ENCODE peak calls at places on chromosomes 2 and 18, in nine cellular contexts. One of them, this sample, is unnamed.
A peak's percentile ranks its signal among the peaks of the same experiment; 100 is the strongest.

GRCh38 chr2:6531304-6531703 is 334.4 kb downstream of the CMPK2 start:
- DNase-seq in heart right ventricle: no peak
- DNase-seq in CD8-positive, alpha-beta memory T cell: no peak
- DNase-seq in IMR-90: no peak
- DNase-seq in small intestine: no peak
- DNase-seq in colonic mucosa: no peak
- DNase-seq in SJSA1: no peak
- DNase-seq in spleen: no peak
- DNase-seq in upper lobe of right lung: no peak
- DNase-seq in this sample: no peak

GRCh38 chr2:201955702-201956141 is 77.9 kb upstream of the FZD7 start:
- DNase-seq in heart right ventricle: no peak
- DNase-seq in CD8-positive, alpha-beta memory T cell: no peak
- DNase-seq in IMR-90: peak; percentile 52
- DNase-seq in small intestine: no peak
- DNase-seq in colonic mucosa: no peak
- DNase-seq in SJSA1: no peak
- DNase-seq in spleen: no peak
- DNase-seq in upper lobe of right lung: no peak
- DNase-seq in this sample: no peak

GRCh38 chr2:64463784-64464183 is 9.8 kb downstream of the LGALSL start:
- DNase-seq in heart right ventricle: no peak
- DNase-seq in CD8-positive, alpha-beta memory T cell: no peak
- DNase-seq in IMR-90: peak; percentile 61
- DNase-seq in small intestine: no peak
- DNase-seq in colonic mucosa: no peak
- DNase-seq in SJSA1: no peak
- DNase-seq in spleen: no peak
- DNase-seq in upper lobe of right lung: no peak
- DNase-seq in this sample: no peak

GRCh38 chr2:191499050-191499449 is 178.9 kb upstream of the NABP1 start:
- DNase-seq in heart right ventricle: no peak
- DNase-seq in CD8-positive, alpha-beta memory T cell: no peak
- DNase-seq in IMR-90: no peak
- DNase-seq in small intestine: no peak
- DNase-seq in colonic mucosa: no peak
- DNase-seq in SJSA1: no peak
- DNase-seq in spleen: no peak
- DNase-seq in upper lobe of right lung: no peak
- DNase-seq in this sample: no peak

GRCh38 chr2:35822716-35823115 is 532.9 kb upstream of the CRIM1 start:
- DNase-seq in heart right ventricle: no peak
- DNase-seq in CD8-positive, alpha-beta memory T cell: no peak
- DNase-seq in IMR-90: no peak
- DNase-seq in small intestine: no peak
- DNase-seq in colonic mucosa: no peak
- DNase-seq in SJSA1: no peak
- DNase-seq in spleen: no peak
- DNase-seq in upper lobe of right lung: no peak
- DNase-seq in this sample: no peak

GRCh38 chr18:35755369-35755768 is 173.8 kb downstream of the GALNT1 start:
- DNase-seq in heart right ventricle: no peak
- DNase-seq in CD8-positive, alpha-beta memory T cell: no peak
- DNase-seq in IMR-90: no peak
- DNase-seq in small intestine: no peak
- DNase-seq in colonic mucosa: no peak
- DNase-seq in SJSA1: no peak
- DNase-seq in spleen: no peak
- DNase-seq in upper lobe of right lung: no peak
- DNase-seq in this sample: no peak

GRCh38 chr2:53600835-53601234 is 166.8 kb upstream of the CHAC2 start:
- DNase-seq in heart right ventricle: no peak
- DNase-seq in CD8-positive, alpha-beta memory T cell: no peak
- DNase-seq in IMR-90: no peak
- DNase-seq in small intestine: no peak
- DNase-seq in colonic mucosa: no peak
- DNase-seq in SJSA1: no peak
- DNase-seq in spleen: no peak
- DNase-seq in upper lobe of right lung: no peak
- DNase-seq in this sample: no peak

GRCh38 chr2:65057391-65058052 is 1.3 kb downstream of the CEP68 start:
- DNase-seq in heart right ventricle: no peak
- DNase-seq in CD8-positive, alpha-beta memory T cell: peak; percentile 86
- DNase-seq in IMR-90: peak; percentile 39
- DNase-seq in small intestine: peak; percentile 65
- DNase-seq in colonic mucosa: no peak
- DNase-seq in SJSA1: no peak
- DNase-seq in spleen: no peak
- DNase-seq in upper lobe of right lung: no peak
- DNase-seq in this sample: no peak

GRCh38 chr2:44100351-44100750 is 68.3 kb upstream of the PPM1B start:
- DNase-seq in heart right ventricle: peak; percentile 34
- DNase-seq in CD8-positive, alpha-beta memory T cell: no peak
- DNase-seq in IMR-90: peak; percentile 95
- DNase-seq in small intestine: peak; percentile 6
- DNase-seq in colonic mucosa: peak; percentile 57
- DNase-seq in SJSA1: peak; percentile 78
- DNase-seq in spleen: no peak
- DNase-seq in upper lobe of right lung: no peak
- DNase-seq in this sample: peak; percentile 58

GRCh38 chr2:74871414-74871813 is 37.5 kb downstream of the HK2 start:
- DNase-seq in heart right ventricle: no peak
- DNase-seq in CD8-positive, alpha-beta memory T cell: no peak
- DNase-seq in IMR-90: no peak
- DNase-seq in small intestine: no peak
- DNase-seq in colonic mucosa: no peak
- DNase-seq in SJSA1: no peak
- DNase-seq in spleen: no peak
- DNase-seq in upper lobe of right lung: peak; percentile 22
- DNase-seq in this sample: no peak

GRCh38 chr2:128319773-128320608 is 1.3 kb upstream of the HS6ST1 start:
- DNase-seq in heart right ventricle: no peak
- DNase-seq in CD8-positive, alpha-beta memory T cell: no peak
- DNase-seq in IMR-90: no peak
- DNase-seq in small intestine: no peak
- DNase-seq in colonic mucosa: no peak
- DNase-seq in SJSA1: no peak
- DNase-seq in spleen: peak; percentile 85
- DNase-seq in upper lobe of right lung: peak; percentile 61
- DNase-seq in this sample: peak; percentile 45

GRCh38 chr2:74532222-74532621 is 2.5 kb downstream of the HTRA2 start:
- DNase-seq in heart right ventricle: no peak
- DNase-seq in CD8-positive, alpha-beta memory T cell: peak; percentile 36
- DNase-seq in IMR-90: peak; percentile 66
- DNase-seq in small intestine: peak; percentile 57
- DNase-seq in colonic mucosa: no peak
- DNase-seq in SJSA1: no peak
- DNase-seq in spleen: no peak
- DNase-seq in upper lobe of right lung: no peak
- DNase-seq in this sample: no peak

GRCh38 chr2:202019689-202020450 is 13.8 kb upstream of the FZD7 start:
- DNase-seq in heart right ventricle: peak; percentile 22
- DNase-seq in CD8-positive, alpha-beta memory T cell: no peak
- DNase-seq in IMR-90: peak; percentile 44
- DNase-seq in small intestine: no peak
- DNase-seq in colonic mucosa: no peak
- DNase-seq in SJSA1: no peak
- DNase-seq in spleen: no peak
- DNase-seq in upper lobe of right lung: no peak
- DNase-seq in this sample: no peak

GRCh38 chr18:28175047-28175929 is 1.6 kb downstream of the CDH2 start:
- DNase-seq in heart right ventricle: peak; percentile 17
- DNase-seq in CD8-positive, alpha-beta memory T cell: no peak
- DNase-seq in IMR-90: peak; percentile 42
- DNase-seq in small intestine: no peak
- DNase-seq in colonic mucosa: no peak
- DNase-seq in SJSA1: peak; percentile 64
- DNase-seq in spleen: peak; percentile 78
- DNase-seq in upper lobe of right lung: no peak
- DNase-seq in this sample: no peak

GRCh38 chr2:101151859-101152194 is 645 bp upstream of the TBC1D8 start:
- DNase-seq in heart right ventricle: no peak
- DNase-seq in CD8-positive, alpha-beta memory T cell: no peak
- DNase-seq in IMR-90: no peak
- DNase-seq in small intestine: peak; percentile 38
- DNase-seq in colonic mucosa: no peak
- DNase-seq in SJSA1: no peak
- DNase-seq in spleen: peak; percentile 78
- DNase-seq in upper lobe of right lung: no peak
- DNase-seq in this sample: no peak

GRCh38 chr18:9782073-9782857 is 74.2 kb downstream of the RAB31 start:
- DNase-seq in heart right ventricle: no peak
- DNase-seq in CD8-positive, alpha-beta memory T cell: no peak
- DNase-seq in IMR-90: peak; percentile 96
- DNase-seq in small intestine: peak; percentile 33
- DNase-seq in colonic mucosa: no peak
- DNase-seq in SJSA1: peak; percentile 77
- DNase-seq in spleen: no peak
- DNase-seq in upper lobe of right lung: no peak
- DNase-seq in this sample: no peak

GRCh38 chr2:141618457-141618856 is 512.4 kb downstream of the LRP1B start:
- DNase-seq in heart right ventricle: no peak
- DNase-seq in CD8-positive, alpha-beta memory T cell: no peak
- DNase-seq in IMR-90: no peak
- DNase-seq in small intestine: no peak
- DNase-seq in colonic mucosa: no peak
- DNase-seq in SJSA1: no peak
- DNase-seq in spleen: no peak
- DNase-seq in upper lobe of right lung: no peak
- DNase-seq in this sample: no peak

GRCh38 chr2:29322011-29322410 is 206.8 kb downstream of the CLIP4 start:
- DNase-seq in heart right ventricle: no peak
- DNase-seq in CD8-positive, alpha-beta memory T cell: no peak
- DNase-seq in IMR-90: no peak
- DNase-seq in small intestine: no peak
- DNase-seq in colonic mucosa: no peak
- DNase-seq in SJSA1: no peak
- DNase-seq in spleen: no peak
- DNase-seq in upper lobe of right lung: no peak
- DNase-seq in this sample: no peak

GRCh38 chr18:60020107-60020925 is 120.5 kb downstream of the PMAIP1 start:
- DNase-seq in heart right ventricle: no peak
- DNase-seq in CD8-positive, alpha-beta memory T cell: no peak
- DNase-seq in IMR-90: peak; percentile 26
- DNase-seq in small intestine: no peak
- DNase-seq in colonic mucosa: no peak
- DNase-seq in SJSA1: no peak
- DNase-seq in spleen: no peak
- DNase-seq in upper lobe of right lung: no peak
- DNase-seq in this sample: no peak

DNA sequence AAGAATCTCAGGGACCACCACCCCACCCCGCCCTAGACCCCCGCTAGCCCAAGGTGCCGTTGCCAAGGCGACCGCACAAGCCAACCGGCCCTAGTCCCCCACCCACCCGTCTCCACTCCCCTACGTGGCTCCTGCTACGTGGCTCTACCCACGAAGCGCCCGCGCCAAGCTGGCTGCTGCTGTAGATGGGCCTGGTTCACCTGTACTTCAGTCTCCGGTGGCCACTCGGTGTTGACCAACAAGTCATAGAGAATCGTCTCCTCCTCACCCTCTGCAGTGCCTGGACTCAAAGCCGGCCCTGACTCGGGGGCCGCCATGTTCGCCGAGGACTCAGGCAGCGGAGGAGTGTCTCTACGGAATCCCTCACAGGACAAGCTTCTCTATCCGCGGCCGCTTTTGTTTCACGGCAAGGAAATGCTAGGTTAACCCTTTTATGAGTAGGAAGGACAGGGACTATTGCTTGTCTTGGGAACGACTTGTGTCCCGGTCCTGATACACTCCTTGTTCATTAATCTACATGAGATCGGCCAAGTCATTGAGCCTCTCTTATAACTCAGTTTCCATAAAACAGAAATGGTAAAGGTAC is at the start of gene NBAS:
- DNase-seq in heart right ventricle: peak; percentile 93
- DNase-seq in CD8-positive, alpha-beta memory T cell: peak; percentile 76
- DNase-seq in IMR-90: peak; percentile 85
- DNase-seq in small intestine: peak; percentile 91
- DNase-seq in colonic mucosa: peak; percentile 95
- DNase-seq in SJSA1: peak; percentile 83
- DNase-seq in spleen: peak; percentile 93
- DNase-seq in upper lobe of right lung: peak; percentile 87
- DNase-seq in this sample: peak; percentile 86
- H3K27ac ChIP-seq in heart right ventricle: no peak within 1 kb of the TSS
- H3K27ac ChIP-seq in CD8-positive, alpha-beta memory T cell: peak within 1 kb of the TSS; percentile 72
- H3K27ac ChIP-seq in IMR-90: peak within 1 kb of the TSS; percentile 98
- H3K27ac ChIP-seq in small intestine: peak within 1 kb of the TSS; percentile 62
- H3K27ac ChIP-seq in colonic mucosa: peak within 1 kb of the TSS; percentile 54
- H3K27ac ChIP-seq in SJSA1: peak within 1 kb of the TSS; percentile 43
- H3K27ac ChIP-seq in spleen: peak within 1 kb of the TSS; percentile 81
- H3K27ac ChIP-seq in upper lobe of right lung: peak within 1 kb of the TSS; percentile 79
- H3K27ac ChIP-seq in this sample: peak within 1 kb of the TSS; percentile 78

DNA sequence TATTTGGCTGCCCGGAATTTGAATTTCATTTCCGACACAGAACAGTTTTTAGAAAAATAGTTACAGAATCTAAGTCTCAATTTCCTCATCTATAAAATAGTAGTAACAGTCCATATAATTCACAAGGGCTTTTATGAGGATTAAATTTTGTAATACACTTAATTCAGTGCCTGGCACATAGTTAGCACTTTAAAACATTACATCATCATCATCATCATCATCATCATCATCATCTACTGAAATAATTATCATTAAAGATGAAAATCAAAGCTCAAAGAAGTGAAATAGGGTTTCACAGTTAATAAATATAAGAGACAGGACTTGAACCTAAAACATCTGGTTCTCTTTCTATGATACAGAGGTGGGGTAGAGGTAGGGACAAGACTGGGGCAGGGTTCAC is 13.2 kb downstream of the HEATR5B start:
- DNase-seq in heart right ventricle: no peak
- DNase-seq in CD8-positive, alpha-beta memory T cell: no peak
- DNase-seq in IMR-90: no peak
- DNase-seq in small intestine: no peak
- DNase-seq in colonic mucosa: no peak
- DNase-seq in SJSA1: no peak
- DNase-seq in spleen: no peak
- DNase-seq in upper lobe of right lung: no peak
- DNase-seq in this sample: no peak
- H3K36me3 ChIP-seq in heart right ventricle: peaks cover 100% of the 10 kb centered on the region
- H3K36me3 ChIP-seq in CD8-positive, alpha-beta memory T cell: peaks cover 28% of the 10 kb centered on the region
- H3K36me3 ChIP-seq in IMR-90: peaks cover 11% of the 10 kb centered on the region
- H3K36me3 ChIP-seq in small intestine: peaks cover 11% of the 10 kb centered on the region
- H3K36me3 ChIP-seq in colonic mucosa: no peaks in the 10 kb centered on the region
- H3K36me3 ChIP-seq in SJSA1: peaks cover 25% of the 10 kb centered on the region
- H3K36me3 ChIP-seq in spleen: peaks cover 100% of the 10 kb centered on the region
- H3K36me3 ChIP-seq in upper lobe of right lung: peaks cover 92% of the 10 kb centered on the region
- H3K36me3 ChIP-seq in this sample: peaks cover 98% of the 10 kb centered on the region

GRCh38 chr2:195710407-195710806 is 53.4 kb downstream of the SLC39A10 start:
- DNase-seq in heart right ventricle: no peak
- DNase-seq in CD8-positive, alpha-beta memory T cell: no peak
- DNase-seq in IMR-90: peak; percentile 96
- DNase-seq in small intestine: no peak
- DNase-seq in colonic mucosa: no peak
- DNase-seq in SJSA1: no peak
- DNase-seq in spleen: no peak
- DNase-seq in upper lobe of right lung: no peak
- DNase-seq in this sample: no peak
- H3K27ac ChIP-seq in heart right ventricle: no peak overlapping the region
- H3K27ac ChIP-seq in CD8-positive, alpha-beta memory T cell: no peak overlapping the region
- H3K27ac ChIP-seq in IMR-90: peak overlapping the region; percentile 99
- H3K27ac ChIP-seq in small intestine: no peak overlapping the region
- H3K27ac ChIP-seq in colonic mucosa: no peak overlapping the region
- H3K27ac ChIP-seq in SJSA1: peak overlapping the region; percentile 47
- H3K27ac ChIP-seq in spleen: no peak overlapping the region
- H3K27ac ChIP-seq in upper lobe of right lung: no peak overlapping the region
- H3K27ac ChIP-seq in this sample: no peak overlapping the region

GRCh38 chr2:150020221-150020620 is 432.6 kb upstream of the MMADHC start:
- DNase-seq in heart right ventricle: no peak
- DNase-seq in CD8-positive, alpha-beta memory T cell: no peak
- DNase-seq in IMR-90: no peak
- DNase-seq in small intestine: no peak
- DNase-seq in colonic mucosa: no peak
- DNase-seq in SJSA1: no peak
- DNase-seq in spleen: no peak
- DNase-seq in upper lobe of right lung: no peak
- DNase-seq in this sample: no peak
- H3K36me3 ChIP-seq in heart right ventricle: no peaks in the 10 kb centered on the region
- H3K36me3 ChIP-seq in CD8-positive, alpha-beta memory T cell: no peaks in the 10 kb centered on the region
- H3K36me3 ChIP-seq in IMR-90: no peaks in the 10 kb centered on the region
- H3K36me3 ChIP-seq in small intestine: no peaks in the 10 kb centered on the region
- H3K36me3 ChIP-seq in colonic mucosa: no peaks in the 10 kb centered on the region
- H3K36me3 ChIP-seq in SJSA1: no peaks in the 10 kb centered on the region
- H3K36me3 ChIP-seq in spleen: no peaks in the 10 kb centered on the region
- H3K36me3 ChIP-seq in upper lobe of right lung: no peaks in the 10 kb centered on the region
- H3K36me3 ChIP-seq in this sample: no peaks in the 10 kb centered on the region